ENCODE peak calls at places on chromosomes 16 and 17, in eight cellular contexts. D, F, V, Z, A, T, Y and U are unnamed samples.

GRCh38 chr17:45221081-45221996 is at the start of gene FMNL1:
- DNase-seq in V (no peak), Z (peak; percentile 28), F (no peak), T (no peak), D (no peak), Y (peak; percentile 45), A (no peak), U (no peak)

GRCh38 chr16:50253511-50253903 is 12.8 kb upstream of the ADCY7 start:
- DNase-seq in Z (no peak), Y (no peak), F (no peak), V (no peak), A (no peak), T (no peak), D (no peak), U (no peak)

GRCh38 chr17:67879662-67880061 is 54.4 kb downstream of the BPTF start:
- DNase-seq in Z (no peak), T (no peak), A (no peak), Y (no peak), V (no peak), D (no peak), F (no peak), U (no peak)

GRCh38 chr16:27318399-27319256 is 4.9 kb downstream of the IL4R start:
- DNase-seq in V (no peak), A (no peak), D (peak; percentile 65), Z (peak; percentile 50), Y (peak; percentile 33), T (no peak), F (peak; percentile 83), U (peak; percentile 97)

GRCh38 chr16:70250748-70251650 is 741 bp downstream of the EXOSC6 start:
- DNase-seq in D (peak; percentile 47), Y (peak; percentile 24), Z (no peak), T (no peak), V (peak; percentile 55), A (no peak), F (peak; percentile 69), U (peak; percentile 62)

GRCh38 chr17:50055055-50055425 is 870 bp upstream of the ITGA3 start:
- DNase-seq in F (no peak), T (no peak), Z (no peak), Y (peak; percentile 27), D (no peak), V (no peak), A (peak; percentile 22), U (peak; percentile 91)

GRCh38 chr17:8192070-8192815 is 2.3 kb upstream of the BORCS6 start:
- DNase-seq in A (peak; percentile 93), T (peak; percentile 47), V (peak; percentile 86), Z (peak; percentile 51), Y (peak; percentile 43), D (peak; percentile 96), F (peak; percentile 95), U (peak; percentile 93)

GRCh38 chr16:56835330-56835729 is 29.7 kb upstream of the SLC12A3 start:
- DNase-seq in D (no peak), A (no peak), T (no peak), F (no peak), Y (no peak), Z (no peak), V (no peak), U (no peak)

GRCh38 chr16:85418978-85419491 is 194.1 kb upstream of the GSE1 start:
- DNase-seq in T (no peak), F (no peak), Z (no peak), V (no peak), Y (no peak), D (no peak), A (peak; percentile 74), U (no peak)

GRCh38 chr17:36598951-36599401 is 2.4 kb upstream of the MRM1 start:
- DNase-seq in V (no peak), T (no peak), Z (no peak), F (no peak), D (no peak), A (no peak), Y (no peak), U (no peak)

GRCh38 chr16:13038591-13038990 is 137.2 kb downstream of the SHISA9 start:
- DNase-seq in F (no peak), T (no peak), Y (no peak), A (no peak), Z (no peak), V (no peak), D (no peak), U (no peak)

GRCh38 chr17:79850571-79851460 is 11.6 kb upstream of the CBX4 start:
- DNase-seq in D (peak; percentile 86), T (no peak), Z (no peak), A (no peak), Y (no peak), F (peak; percentile 80), V (peak; percentile 91), U (peak; percentile 93)

GRCh38 chr17:78853926-78854394 is 13.3 kb upstream of the USP36 start:
- DNase-seq in A (no peak), F (no peak), D (no peak), Z (no peak), V (no peak), Y (no peak), T (no peak), U (no peak)

GRCh38 chr16:18979936-18980335 is 3.8 kb upstream of the TMC7 start:
- DNase-seq in A (no peak), Y (no peak), Z (no peak), T (no peak), D (no peak), V (no peak), F (no peak), U (no peak)

GRCh38 chr17:15238064-15238463 is 27.1 kb downstream of the PMP22 start:
- DNase-seq in Y (no peak), V (no peak), F (no peak), A (no peak), Z (no peak), D (no peak), T (no peak), U (no peak)

GRCh38 chr17:61410555-61411089 is 11.0 kb downstream of the TBX2 start:
- DNase-seq in V (no peak), Y (peak; percentile 69), A (no peak), Z (peak; percentile 57), D (peak; percentile 84), T (peak; percentile 76), F (peak; percentile 83), U (peak; percentile 38)

GRCh38 chr17:43393944-43394482 is 4.8 kb upstream of the ARL4D start:
- DNase-seq in T (peak; percentile 74), D (peak; percentile 94), A (peak; percentile 74), Z (peak; percentile 95), Y (peak; percentile 92), F (peak; percentile 70), V (peak; percentile 93), U (peak; percentile 82)

GRCh38 chr17:6994666-6995246 is 1.1 kb upstream of the ALOX12 start:
- DNase-seq in T (no peak), D (no peak), V (no peak), F (no peak), Y (no peak), A (no peak), Z (no peak), U (peak; percentile 32)

GRCh38 chr17:76841776-76842405 is 26.3 kb upstream of the MGAT5B start:
- DNase-seq in Z (no peak), A (no peak), V (no peak), Y (no peak), F (no peak), T (no peak), D (no peak), U (no peak)

GRCh38 chr17:76329664-76330063 is 21.6 kb upstream of the QRICH2 start:
- DNase-seq in A (no peak), Y (no peak), F (no peak), T (no peak), D (no peak), Z (no peak), V (no peak), U (no peak)

GRCh38 chr17:21539146-21539545 is 153.2 kb upstream of the KCNJ18 start:
- DNase-seq in F (peak; percentile 31), A (no peak), Y (no peak), V (no peak), D (peak; percentile 67), T (no peak), Z (no peak), U (peak; percentile 69)

GRCh38 chr16:82004651-82005490 is 6.4 kb downstream of the SDR42E1 start:
- DNase-seq in Z (no peak), V (no peak), T (no peak), A (no peak), D (no peak), Y (no peak), F (no peak), U (no peak)

GRCh38 chr17:17258011-17258410 is 21.0 kb upstream of the FLCN start:
- DNase-seq in T (no peak), Y (no peak), D (no peak), F (no peak), V (no peak), Z (no peak), A (no peak), U (no peak)

GRCh38 chr17:72666519-72666874 is 426.0 kb downstream of the SLC39A11 start:
- DNase-seq in Z (no peak), Y (no peak), A (no peak), T (no peak), D (no peak), F (no peak), V (no peak), U (no peak)

GRCh38 chr17:44543213-44543904 is 13.9 kb upstream of the FZD2 start:
- DNase-seq in V (peak; percentile 92), T (peak; percentile 88), Y (no peak), F (peak; percentile 84), D (peak; percentile 80), Z (no peak), A (no peak), U (peak; percentile 81)

GRCh38 chr17:75764711-75765421 is at the start of gene GALK1:
- DNase-seq in D (peak; percentile 68), A (peak; percentile 55), V (peak; percentile 87), Z (peak; percentile 69), Y (peak; percentile 62), T (no peak), F (peak; percentile 69), U (peak; percentile 78)

GRCh38 chr17:57016764-57017116 is 38.8 kb downstream of the SCPEP1 start:
- DNase-seq in Y (no peak), F (peak; percentile 40), A (no peak), V (no peak), Z (no peak), D (no peak), T (no peak), U (peak; percentile 71)

GRCh38 chr17:14471052-14471451 is 170.2 kb downstream of the HS3ST3B1 start:
- DNase-seq in F (peak; percentile 85), Z (no peak), V (no peak), D (peak; percentile 85), Y (no peak), T (peak; percentile 90), A (no peak), U (peak; percentile 82)

GRCh38 chr16:4660454-4661007 is 32.8 kb upstream of the NUDT16L1 start:
- DNase-seq in D (peak; percentile 66), Z (peak; percentile 54), Y (peak; percentile 36), V (no peak), A (peak; percentile 77), T (no peak), F (peak; percentile 65), U (peak; percentile 68)

GRCh38 chr16:19874816-19875546 is 9.7 kb downstream of the GPRC5B start:
- DNase-seq in A (no peak), T (no peak), V (no peak), F (no peak), D (no peak), Z (no peak), Y (no peak), U (no peak)

GRCh38 chr16:87203060-87203656 is 114.0 kb downstream of the C16orf95 start:
- DNase-seq in D (peak; percentile 89), V (peak; percentile 87), Y (peak; percentile 12), A (no peak), T (peak; percentile 42), F (peak; percentile 80), Z (peak; percentile 52), U (peak; percentile 56)

GRCh38 chr16:89602273-89602951 is 11.0 kb upstream of the DPEP1 start:
- DNase-seq in V (peak; percentile 89), A (peak; percentile 71), F (peak; percentile 92), D (peak; percentile 83), T (peak; percentile 72), Z (peak; percentile 51), Y (no peak), U (peak; percentile 93)

GRCh38 chr17:77607606-77608005 is 350.9 kb upstream of the TNRC6C start:
- DNase-seq in F (no peak), V (no peak), Z (no peak), D (no peak), T (no peak), Y (no peak), A (no peak), U (no peak)